ENCODE peak calls at places on chromosomes 16 and 17, in six cellular contexts. R, S, G, Z, B and H are unnamed samples. For H3K27me3, the result is how much of the 10 kb centered on the place peaks cover.

GRCh38 chr17:77892469-77893143 is 65.9 kb upstream of the TNRC6C start:
- DNase-seq in R (peak), S (no peak), G (peak), Z (no peak), B (no peak), H (no peak)

GRCh38 chr17:44308320-44308818 is at the start of gene RUNDC3A:
- DNase-seq in R (peak), S (peak), G (peak), Z (peak), B (peak), H (peak)

GRCh38 chr17:68961204-68961893 is 6.2 kb upstream of the ABCA8 start:
- DNase-seq in R (no peak), S (no peak), G (no peak), Z (no peak), B (no peak), H (no peak)

GRCh38 chr17:63488851-63489250 is 12.0 kb downstream of the ACE start:
- DNase-seq in R (no peak), S (no peak), G (no peak), Z (no peak), B (no peak), H (no peak)

GRCh38 chr17:32847977-32848376 is 28.9 kb downstream of the MYO1D start:
- DNase-seq in R (no peak), S (no peak), G (no peak), Z (no peak), B (no peak), H (no peak)

GRCh38 chr16:12341423-12341822 is 364.9 kb downstream of the SNX29 start:
- DNase-seq in R (no peak), S (no peak), G (no peak), Z (peak), B (no peak), H (no peak)

GRCh38 chr16:66706506-66706880 is 9.9 kb upstream of the CMTM4 start:
- DNase-seq in R (no peak), S (no peak), G (no peak), Z (no peak), B (no peak), H (no peak)

GRCh38 chr16:79597277-79597676 is 3.3 kb downstream of the MAF start:
- DNase-seq in R (no peak), S (no peak), G (no peak), Z (no peak), B (no peak), H (no peak)

GRCh38 chr17:65417406-65418221 is 143.8 kb downstream of the AXIN2 start:
- DNase-seq in R (no peak), S (no peak), G (no peak), Z (no peak), B (no peak), H (no peak)

GRCh38 chr17:57255182-57255775 is 1.0 kb upstream of the MSI2 start:
- DNase-seq in R (no peak), S (no peak), G (no peak), Z (no peak), B (no peak), H (no peak)

GRCh38 chr17:72151565-72152391 is 31.0 kb downstream of the SOX9 start:
- DNase-seq in R (peak), S (no peak), G (no peak), Z (peak), B (peak), H (peak)

GRCh38 chr17:39769974-39770587 is 32.3 kb downstream of the GRB7 start:
- DNase-seq in R (no peak), S (no peak), G (no peak), Z (peak), B (no peak), H (peak)

GRCh38 chr17:15247891-15248529 is 17.1 kb downstream of the PMP22 start:
- DNase-seq in R (no peak), S (no peak), G (peak), Z (no peak), B (no peak), H (no peak)

GRCh38 chr17:2611627-2612026 is 18.2 kb downstream of the PAFAH1B1 start:
- DNase-seq in R (no peak), S (no peak), G (no peak), Z (no peak), B (no peak), H (no peak)

GRCh38 chr16:70805787-70806186 is 4.8 kb upstream of the VAC14 start:
- DNase-seq in R (no peak), S (no peak), G (no peak), Z (peak), B (no peak), H (no peak)

GRCh38 chr16:73196670-73197069 is 148.7 kb upstream of the ZFHX3 start:
- DNase-seq in R (peak), S (peak), G (peak), Z (peak), B (peak), H (peak)

GRCh38 chr17:73318861-73319260 is 7.1 kb upstream of the CDC42EP4 start:
- DNase-seq in R (no peak), S (no peak), G (no peak), Z (no peak), B (no peak), H (no peak)

GRCh38 chr17:2939714-2940351 is 123.6 kb downstream of the OR1D5 start:
- DNase-seq in R (no peak), S (no peak), G (no peak), Z (no peak), B (no peak), H (no peak)

GRCh38 chr16:57306676-57307341 is 22.3 kb upstream of the PLLP start:
- DNase-seq in R (no peak), S (no peak), G (no peak), Z (no peak), B (no peak), H (no peak)

GRCh38 chr17:37067555-37068111 is 118.9 kb downstream of the AATF start:
- DNase-seq in R (no peak), S (peak), G (no peak), Z (peak), B (peak), H (peak)

GRCh38 chr16:64656471-64656870 is 465.4 kb downstream of the CDH11 start:
- DNase-seq in R (no peak), S (no peak), G (no peak), Z (no peak), B (no peak), H (no peak)

GRCh38 chr16:19098173-19098572 is 15.6 kb upstream of the ITPRIPL2 start:
- DNase-seq in R (no peak), S (no peak), G (no peak), Z (no peak), B (no peak), H (no peak)

GRCh38 chr17:4900231-4901107 is 1.1 kb downstream of the C17orf107 start:
- DNase-seq in R (no peak), S (peak), G (no peak), Z (no peak), B (no peak), H (no peak)

GRCh38 chr17:82716383-82717181 is at the start of gene FN3KRP:
- DNase-seq in R (peak), S (peak), G (peak), Z (peak), B (peak), H (peak)
- H3K27ac ChIP-seq in R (no peak), S (no peak), G (no peak), Z (peak), B (peak), H (peak)

DNA sequence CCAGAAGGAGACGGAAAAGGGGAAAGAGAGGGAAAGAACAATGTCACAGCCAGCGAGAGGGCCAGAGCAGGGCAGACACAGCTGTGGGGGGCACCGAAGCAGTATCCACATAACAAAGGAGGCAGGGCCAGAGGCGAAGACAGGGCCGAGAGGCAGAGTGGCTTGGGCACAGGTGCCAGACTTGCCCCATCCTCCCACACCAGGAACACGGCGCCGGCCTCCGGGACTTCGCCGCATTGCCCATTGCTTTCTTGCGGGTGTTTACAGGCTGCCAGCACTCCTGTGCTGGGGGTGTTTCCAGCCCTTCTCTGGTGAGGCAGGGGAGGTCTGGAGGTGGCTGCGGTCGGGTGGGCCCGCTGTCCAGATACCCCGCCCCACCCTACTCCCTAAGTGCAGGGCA is 78.0 kb downstream of the ENGASE start:
- DNase-seq in R (no peak), S (no peak), G (no peak), Z (no peak), B (no peak), H (no peak)
- H3K27me3 ChIP-seq in R (under half), S (under half), G (under half), Z (under half), B (under half), H (under half)

GRCh38 chr17:1379208-1379929 is 20.7 kb downstream of the YWHAE start:
- DNase-seq in R (no peak), S (no peak), G (no peak), Z (no peak), B (no peak), H (no peak)
- H3K27ac ChIP-seq in R (no peak), S (no peak), G (peak), Z (no peak), B (no peak), H (no peak)

GRCh38 chr16:89174055-89174827 is 2.7 kb downstream of the CDH15 start:
- DNase-seq in R (no peak), S (no peak), G (no peak), Z (no peak), B (no peak), H (no peak)
- H3K27me3 ChIP-seq in R (under half), S (under half), G (under half), Z (half or more), B (under half), H (under half)